ENCODE peak calls at places on chromosomes 1 and 21, in five cellular contexts. S is uterus, V is stomach, I is body of pancreas, T is suprapubic skin. Z is an unnamed sample. For H3K4me1, the result is how much of the 10 kb centered on the place peaks cover.

GRCh38 chr21:18840239-18840638 is 436.7 kb upstream of the TMPRSS15 start:
- DNase-seq in S (no peak), V (no peak), I (no peak), T (no peak), Z (no peak)

GRCh38 chr1:245317253-245317652 is 162.5 kb downstream of the KIF26B start:
- DNase-seq in S (no peak), V (no peak), I (no peak), T (no peak), Z (no peak)

GRCh38 chr1:33080373-33080772 is 580 bp upstream of the AZIN2 start:
- DNase-seq in S (no peak), V (no peak), I (no peak), T (no peak), Z (no peak)

GRCh38 chr1:211735208-211736170 is 60.1 kb upstream of the NEK2 start:
- DNase-seq in S (no peak), V (no peak), I (no peak), T (no peak), Z (no peak)

GRCh38 chr1:28370220-28371010 is 875 bp downstream of the PHACTR4 start:
- DNase-seq in S (no peak), V (no peak), I (peak), T (no peak), Z (no peak)

GRCh38 chr1:118948796-118949195 is 39.3 kb downstream of the TBX15 start:
- DNase-seq in S (no peak), V (no peak), I (no peak), T (no peak), Z (no peak)

GRCh38 chr1:197222025-197222685 is 45.9 kb upstream of the CRB1 start:
- DNase-seq in S (no peak), V (no peak), I (peak), T (no peak), Z (no peak)

GRCh38 chr1:19661721-19662228 is 2.9 kb upstream of the HTR6 start:
- DNase-seq in S (no peak), V (no peak), I (peak), T (no peak), Z (peak)

GRCh38 chr1:90718411-90719320 is 1.6 kb upstream of the BARHL2 start:
- DNase-seq in S (no peak), V (no peak), I (no peak), T (no peak), Z (no peak)

GRCh38 chr1:14653461-14653960 is 55.0 kb downstream of the KAZN start:
- DNase-seq in S (no peak), V (no peak), I (no peak), T (no peak), Z (no peak)

GRCh38 chr21:37763298-37763697 is 153.0 kb downstream of the KCNJ6 start:
- DNase-seq in S (no peak), V (no peak), I (no peak), T (no peak), Z (no peak)

GRCh38 chr1:109927356-109927755 is 16.7 kb downstream of the CSF1 start:
- DNase-seq in S (no peak), V (no peak), I (no peak), T (no peak), Z (no peak)

GRCh38 chr1:201149400-201149799 is 4.9 kb downstream of the TMEM9 start:
- DNase-seq in S (no peak), V (no peak), I (no peak), T (no peak), Z (no peak)

GRCh38 chr1:96366516-96366915 is 355.1 kb upstream of the PTBP2 start:
- DNase-seq in S (no peak), V (no peak), I (no peak), T (no peak), Z (no peak)

GRCh38 chr1:39132505-39133339 is 71.8 kb upstream of the MACF1 start:
- DNase-seq in S (peak), V (peak), I (peak), T (peak), Z (no peak)

GRCh38 chr1:117658676-117659075 is 52.8 kb downstream of the TENT5C start:
- DNase-seq in S (no peak), V (peak), I (no peak), T (no peak), Z (no peak)

GRCh38 chr21:44695641-44696040 is 1.3 kb upstream of the KRTAP10-12 start:
- DNase-seq in S (no peak), V (no peak), I (no peak), T (no peak), Z (no peak)

DNA sequence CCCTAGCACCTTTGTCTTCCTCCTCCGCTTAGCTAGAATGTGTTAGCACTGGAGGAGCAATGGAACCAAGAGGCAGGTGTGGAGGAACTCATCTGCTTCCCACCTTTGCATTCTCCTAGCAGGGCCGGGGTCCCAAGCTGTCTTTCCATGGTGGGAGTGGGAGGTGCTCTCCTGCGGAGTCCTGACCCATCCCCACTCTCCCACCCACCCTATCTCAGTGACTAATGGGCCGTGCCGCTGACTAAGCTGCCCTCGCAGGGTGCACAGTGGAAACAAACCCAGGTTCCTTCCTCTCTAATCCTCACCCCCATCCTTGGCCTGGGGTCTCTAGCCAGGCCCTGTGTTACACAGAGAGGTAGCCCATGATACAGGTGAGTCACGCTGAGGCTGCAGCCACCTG is 177.5 kb downstream of the HIVEP3 start:
- DNase-seq in S (no peak), V (no peak), I (no peak), T (no peak), Z (no peak)
- TF ChIP-seq POLR2A in S (no peak), V (no peak), I (no peak), T (no peak), Z (no peak)

DNA sequence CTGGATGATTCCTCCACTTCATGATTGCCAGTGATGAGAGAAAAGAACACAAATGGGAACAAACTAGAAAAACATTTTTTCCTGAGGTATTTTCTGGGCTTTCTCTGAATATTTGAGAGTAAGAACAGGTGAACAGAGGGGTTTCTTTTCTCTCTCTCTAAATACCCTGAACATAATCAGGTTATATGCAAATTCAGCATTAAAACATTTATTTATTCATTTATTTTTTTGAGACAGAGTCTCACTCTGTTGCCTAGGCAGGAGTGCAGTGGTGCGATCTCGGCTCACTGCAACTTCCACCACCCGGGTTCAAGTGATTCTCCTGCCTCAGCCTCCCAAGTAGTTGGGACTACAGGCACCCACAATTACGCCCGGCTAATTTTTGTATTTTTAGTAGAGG is 5.8 kb upstream of the LEFTY2 start:
- DNase-seq in S (no peak), V (no peak), I (no peak), T (no peak), Z (no peak)
- H3K4me1 ChIP-seq in S (under half), V (under half), I (under half), T (under half), Z (under half)

DNA sequence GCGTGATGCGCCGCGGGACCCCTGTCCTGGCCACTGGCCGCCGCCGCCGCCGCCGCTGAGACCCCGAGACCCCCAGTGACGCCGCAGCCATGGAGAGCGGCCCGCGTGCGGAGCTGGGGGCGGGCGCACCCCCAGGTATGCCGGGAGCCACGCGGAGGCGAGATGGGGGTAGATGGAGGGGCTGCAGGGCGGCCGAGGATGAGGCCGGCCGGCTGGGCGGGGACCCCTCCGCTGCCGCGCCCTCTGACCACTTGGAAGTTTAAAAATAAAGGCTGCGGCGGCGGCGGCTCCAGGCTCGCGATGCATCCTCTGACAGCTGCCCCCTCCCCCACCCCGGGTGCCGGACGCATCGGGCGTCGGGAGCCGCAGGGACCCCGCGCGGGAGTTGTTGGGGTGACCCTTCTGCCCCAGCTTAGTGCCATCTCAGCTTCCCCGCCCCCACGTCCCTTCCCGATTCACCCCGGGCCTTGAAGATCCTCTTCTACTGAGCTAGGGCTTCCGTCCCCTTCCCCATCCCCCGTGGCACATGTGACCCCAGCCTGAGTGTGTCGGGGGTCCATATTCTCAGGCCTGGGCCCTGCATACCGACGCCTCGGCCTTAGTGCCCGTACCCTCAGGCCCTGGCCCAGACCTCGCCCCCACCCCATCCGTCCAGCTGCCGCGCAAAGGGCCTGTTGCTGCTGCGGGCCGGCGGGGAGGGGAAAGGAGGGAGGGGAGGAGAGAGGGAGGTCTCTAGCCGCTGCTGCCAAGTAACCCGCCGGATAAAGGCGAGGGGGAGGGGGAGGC is 562 bp downstream of the MAP7D1 start:
- DNase-seq in S (peak), V (peak), I (peak), T (peak), Z (peak)
- TF ChIP-seq POLR2A in S (peak), V (no peak), I (peak), T (peak), Z (no peak)

GRCh38 chr1:31381394-31382287 is 8.8 kb upstream of the FABP3 start:
- DNase-seq in S (no peak), V (peak), I (no peak), T (no peak), Z (no peak)

GRCh38 chr1:31377361-31377863 is 4.5 kb upstream of the FABP3 start:
- DNase-seq in S (no peak), V (no peak), I (no peak), T (no peak), Z (no peak)

GRCh38 chr1:31376374-31377134 is 3.7 kb upstream of the FABP3 start:
- DNase-seq in S (no peak), V (no peak), I (no peak), T (no peak), Z (no peak)

GRCh38 chr1:31382379-31382989 is 9.6 kb upstream of the FABP3 start:
- DNase-seq in S (no peak), V (no peak), I (no peak), T (no peak), Z (no peak)

DNA sequence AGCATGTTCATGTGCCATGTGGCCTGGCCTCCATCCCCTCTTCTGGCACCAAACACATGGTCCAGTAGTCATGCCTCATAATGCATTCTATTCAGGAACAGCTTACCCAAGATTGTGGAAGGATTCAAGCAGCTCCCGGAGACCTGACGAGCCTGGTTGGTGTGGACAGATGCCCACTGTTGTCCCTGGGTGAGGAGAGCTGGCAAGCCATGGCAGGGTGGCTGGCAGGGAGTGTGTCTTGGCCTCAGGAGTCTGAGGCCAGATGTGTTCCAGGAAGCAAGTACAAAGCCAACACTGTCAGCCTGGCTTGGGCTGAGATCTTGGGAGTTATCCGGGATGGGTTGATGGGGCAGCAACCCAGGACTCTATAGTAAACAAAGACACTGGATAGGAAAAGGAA is 7.3 kb upstream of the FABP3 start:
- DNase-seq in S (no peak), V (no peak), I (no peak), T (no peak), Z (no peak)
- H3K4me1 ChIP-seq in S (under half), V (under half), I (under half), T (under half), Z (under half)

GRCh38 chr1:1437904-1438376 is 2.5 kb downstream of the VWA1 start:
- DNase-seq in S (no peak), V (peak), I (peak), T (no peak), Z (no peak)
- TF ChIP-seq POLR2A in S (no peak), V (no peak), I (peak), T (no peak), Z (no peak)

DNA sequence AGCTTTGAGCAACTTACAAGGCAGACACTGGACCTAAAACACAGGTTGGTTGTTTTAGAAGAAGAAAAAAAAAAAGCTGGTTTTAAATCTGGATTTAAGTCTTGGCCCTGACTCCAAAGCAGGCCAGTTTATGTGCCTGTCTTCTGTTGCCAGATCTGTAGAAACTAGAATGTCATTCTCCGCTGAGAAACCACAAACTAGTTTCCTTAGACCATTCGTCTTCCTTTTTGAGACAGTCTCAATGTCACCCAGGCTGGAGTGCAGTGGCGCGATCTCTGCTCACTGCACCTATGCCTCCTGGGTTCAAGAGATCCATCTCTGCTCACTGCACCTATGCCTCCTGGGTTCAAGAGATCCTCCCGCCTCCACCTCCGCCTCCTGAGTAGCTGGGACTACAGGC is 33.9 kb downstream of the APP start:
- DNase-seq in S (no peak), V (no peak), I (no peak), T (no peak), Z (no peak)
- H3K4me1 ChIP-seq in S (under half), V (half or more), I (under half), T (under half), Z (under half)

GRCh38 chr1:165849336-165850133 is 22.1 kb downstream of the UCK2 start:
- DNase-seq in S (no peak), V (no peak), I (no peak), T (no peak), Z (no peak)
- TF ChIP-seq POLR2A in S (no peak), V (no peak), I (no peak), T (no peak), Z (no peak)

DNA sequence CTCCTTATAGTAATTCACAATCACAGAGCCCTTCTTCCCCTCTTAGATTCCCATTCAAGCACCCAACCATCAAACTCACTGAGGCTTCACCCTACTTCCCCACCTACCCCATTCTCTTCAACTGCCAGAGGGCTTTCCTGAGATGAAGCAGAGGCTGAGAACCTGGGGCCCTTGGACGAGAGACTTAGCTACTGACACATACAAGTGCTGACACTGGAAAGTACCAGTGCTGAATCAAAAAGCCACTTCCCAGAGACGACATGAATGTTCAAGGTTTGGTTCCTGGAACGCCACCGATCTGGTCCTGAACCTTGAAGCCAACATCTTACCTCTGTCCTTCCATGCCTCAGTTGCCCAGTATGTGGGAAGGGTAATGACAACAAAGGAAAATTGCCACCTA is 16.6 kb upstream of the RAP1A start:
- DNase-seq in S (no peak), V (no peak), I (no peak), T (no peak), Z (no peak)
- H3K4me1 ChIP-seq in S (under half), V (under half), I (under half), T (under half), Z (under half)